ENCODE peak calls at places on chromosomes 1 and 21, in eight cellular contexts. I is CD8-positive, alpha-beta T cell; Q is H9; H is NB4; M is B cell; X is IMR-90; J is tibial nerve; C is PC-3. P is an unnamed sample.
A peak's percentile ranks its signal among the peaks of the same experiment; 100 is the strongest.

GRCh38 chr1:50427086-50427817 is 4.0 kb upstream of the DMRTA2 start:
- DNase-seq in Q (no peak), I (no peak), J (no peak), H (no peak), M (no peak), C (no peak), X (no peak), P (no peak)

GRCh38 chr1:197725044-197725443 is 50.2 kb downstream of the DENND1B start:
- DNase-seq in Q (no peak), H (peak; percentile 48), C (peak; percentile 3), X (peak; percentile 31), M (no peak), I (no peak), J (no peak), P (peak; percentile 18)

GRCh38 chr1:94100785-94101612 is 19.9 kb downstream of the ABCA4 start:
- DNase-seq in H (no peak), Q (no peak), M (no peak), X (no peak), C (no peak), I (no peak), J (no peak), P (peak; percentile 88)

GRCh38 chr1:60989745-60990718 is 92.3 kb upstream of the NFIA start:
- DNase-seq in Q (no peak), J (no peak), M (no peak), X (peak; percentile 83), H (no peak), C (peak; percentile 93), I (no peak), P (peak; percentile 63)

GRCh38 chr1:28601696-28602095 is 9.6 kb downstream of the RAB42 start:
- DNase-seq in H (no peak), Q (no peak), C (peak; percentile 93), M (no peak), J (no peak), I (no peak), X (peak; percentile 97), P (peak; percentile 86)

GRCh38 chr1:114549137-114549536 is 32.3 kb downstream of the BCAS2 start:
- DNase-seq in M (no peak), C (peak; percentile 11), J (no peak), Q (no peak), X (no peak), I (no peak), H (no peak), P (no peak)

GRCh38 chr1:212232020-212232570 is 53.1 kb upstream of the PPP2R5A start:
- DNase-seq in J (no peak), H (peak; percentile 78), X (no peak), M (no peak), I (no peak), C (no peak), Q (no peak), P (no peak)

GRCh38 chr1:207950750-207951149 is 39.8 kb upstream of the CD34 start:
- DNase-seq in H (no peak), J (no peak), X (no peak), I (no peak), M (no peak), Q (no peak), C (no peak), P (no peak)

GRCh38 chr1:1402081-1402900 is 3.2 kb upstream of the CCNL2 start:
- DNase-seq in Q (peak; percentile 76), X (peak; percentile 60), H (peak; percentile 69), I (peak; percentile 38), M (no peak), J (no peak), C (peak; percentile 95), P (peak; percentile 46)

GRCh38 chr21:32921632-32922230 is 104.0 kb upstream of the OLIG2 start:
- DNase-seq in Q (peak; percentile 60), I (peak; percentile 37), X (peak; percentile 10), J (no peak), C (peak; percentile 41), H (peak; percentile 48), M (no peak), P (no peak)

GRCh38 chr1:22206551-22207125 is 63.7 kb upstream of the WNT4 start:
- DNase-seq in H (no peak), Q (no peak), M (no peak), I (no peak), X (no peak), J (no peak), C (no peak), P (no peak)

GRCh38 chr1:147627435-147628110 is 42.8 kb downstream of the ACP6 start:
- DNase-seq in Q (peak; percentile 66), J (no peak), H (peak; percentile 42), X (peak; percentile 44), C (peak; percentile 72), M (peak; percentile 77), I (peak; percentile 50), P (peak; percentile 47)

GRCh38 chr21:33121715-33122475 is 52.0 kb downstream of the OLIG1 start:
- DNase-seq in J (no peak), C (peak; percentile 34), I (no peak), H (peak; percentile 61), Q (peak; percentile 63), X (peak; percentile 14), M (no peak), P (peak; percentile 17)

GRCh38 chr1:160768295-160768657 is 27.7 kb upstream of the LY9 start:
- DNase-seq in Q (peak; percentile 59), M (peak; percentile 55), C (peak; percentile 61), J (no peak), H (peak; percentile 68), X (no peak), I (peak; percentile 88), P (peak; percentile 5)

GRCh38 chr21:33843216-33843615 is 72.4 kb downstream of the ATP5PO start:
- DNase-seq in H (no peak), I (no peak), M (no peak), Q (no peak), C (no peak), X (no peak), J (no peak), P (no peak)

GRCh38 chr1:242826706-242827336 is 302.3 kb upstream of the PLD5 start:
- DNase-seq in J (no peak), H (no peak), Q (no peak), M (no peak), C (no peak), I (no peak), X (no peak), P (no peak)

GRCh38 chr21:18424250-18424649 is 20.7 kb upstream of the TMPRSS15 start:
- DNase-seq in Q (no peak), C (no peak), M (no peak), H (no peak), X (no peak), I (no peak), J (no peak), P (no peak)

GRCh38 chr1:235557495-235557894 is 53.2 kb upstream of the B3GALNT2 start:
- DNase-seq in Q (peak; percentile 60), M (no peak), X (no peak), H (peak; percentile 50), C (no peak), J (no peak), I (no peak), P (no peak)
- TF ChIP-seq CTCF in Q (peak; percentile 70), M (no peak), X (no peak), H (peak; percentile 36), C (peak; percentile 33), J (no peak), I (no peak), P (no peak)

DNA sequence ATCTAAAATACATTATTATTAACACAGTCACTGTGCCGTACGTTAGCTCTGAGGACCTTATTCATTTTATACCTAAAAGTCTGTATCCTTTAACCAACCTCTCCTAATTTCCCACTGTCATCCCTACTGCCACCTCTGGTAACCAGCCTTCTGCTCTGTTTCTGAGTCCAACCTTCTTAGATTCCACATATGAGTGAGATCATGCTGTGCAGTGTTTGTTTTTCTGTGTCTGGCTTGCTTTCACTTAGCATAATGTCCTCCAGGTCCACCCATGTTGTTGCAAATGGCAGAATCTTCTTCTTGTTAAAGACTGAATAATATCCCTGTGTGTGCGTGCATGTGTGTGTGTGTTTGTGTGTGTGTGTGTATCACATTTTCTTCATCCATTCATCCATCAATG is 64.2 kb downstream of the ETS2 start:
- DNase-seq in Q (no peak), M (no peak), X (peak; percentile 71), C (no peak), H (no peak), I (no peak), J (no peak), P (peak; percentile 31)
- TF ChIP-seq CTCF in Q (peak; percentile 26), M (no peak), X (peak; percentile 46), C (no peak), H (no peak), I (no peak), J (no peak), P (peak; percentile 24)

DNA sequence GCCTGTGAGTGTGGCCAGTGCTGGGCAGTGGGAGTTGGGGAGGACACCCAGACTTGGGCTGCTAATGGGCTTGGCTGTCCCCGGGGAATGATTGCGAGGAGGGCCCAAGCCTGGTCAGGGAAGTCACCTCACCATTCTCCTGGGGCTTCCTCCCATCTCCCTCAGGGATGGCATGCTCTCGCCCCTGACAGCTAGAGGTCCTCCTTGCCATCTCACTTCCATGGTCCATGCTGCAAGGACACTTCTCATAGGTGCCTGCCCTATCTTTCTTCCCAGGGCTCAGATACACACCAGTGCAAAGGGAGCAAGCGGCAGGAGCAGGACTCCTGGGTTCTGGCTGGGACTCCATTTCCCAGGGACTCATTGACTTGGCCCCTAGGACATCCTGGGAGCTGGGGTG is 4.1 kb downstream of the NTRK1 start:
- DNase-seq in I (no peak), M (no peak), H (peak; percentile 39), J (no peak), Q (no peak), X (no peak), C (no peak), P (no peak)
- TF ChIP-seq CTCF in I (no peak), M (no peak), H (no peak), J (no peak), Q (no peak), X (no peak), C (peak; percentile 13), P (no peak)

DNA sequence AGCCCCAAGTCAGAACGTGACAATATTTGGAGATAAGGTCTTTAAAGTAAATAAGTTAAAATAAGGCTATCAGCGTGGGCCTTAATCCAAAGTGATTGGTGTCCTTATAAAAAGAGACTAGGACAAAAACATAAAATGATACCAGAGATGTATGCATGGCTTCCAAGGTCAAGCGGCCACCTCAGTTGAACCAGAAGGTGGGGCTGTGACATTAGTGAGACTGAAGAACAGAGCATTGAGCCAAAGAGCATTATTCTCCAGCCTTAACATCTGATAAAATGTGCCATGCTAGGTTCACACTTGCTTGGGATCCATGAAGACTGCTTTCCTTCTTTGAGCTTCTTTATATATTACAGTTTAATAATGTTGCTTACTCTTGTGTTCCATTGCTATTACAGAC is 554.6 kb downstream of the PLA2G4A start:
- DNase-seq in I (no peak), H (peak; percentile 11), X (no peak), M (no peak), J (no peak), C (no peak), Q (peak; percentile 36), P (no peak)
- TF ChIP-seq CTCF in I (no peak), H (peak; percentile 11), X (no peak), M (no peak), J (no peak), C (peak; percentile 37), Q (peak; percentile 70), P (peak; percentile 8)

P was measured in fibroblast of villous mesenchyme.